ENCODE peak calls at places on chromosomes 4 and X, in five cellular contexts. G is uterus, E is stomach, Q is heart left ventricle, B is spleen. A is an unnamed sample.

GRCh38 chr4:69749771-69750170 is 10.6 kb downstream of the SULT1B1 start:
- DNase-seq in G (no peak), E (no peak), Q (no peak), B (no peak), A (peak)

GRCh38 chr4:151362404-151363164 is 37.2 kb upstream of the SH3D19 start:
- DNase-seq in G (peak), E (peak), Q (peak), B (peak), A (peak)

GRCh38 chr4:3247399-3248177 is 1.4 kb upstream of the MSANTD1 start:
- DNase-seq in G (no peak), E (no peak), Q (no peak), B (no peak), A (no peak)

GRCh38 chrX:17377795-17378194 is 2.8 kb downstream of the NHS start:
- DNase-seq in G (no peak), E (no peak), Q (no peak), B (no peak), A (peak)

GRCh38 chr4:112381996-112382692 is 85.0 kb downstream of the ALPK1 start:
- DNase-seq in G (no peak), E (no peak), Q (no peak), B (no peak), A (no peak)

GRCh38 chrX:53256446-53257041 is 24.8 kb downstream of the IQSEC2 start:
- DNase-seq in G (no peak), E (no peak), Q (no peak), B (peak), A (no peak)

GRCh38 chr4:44662623-44663006 is 11.2 kb upstream of the YIPF7 start:
- DNase-seq in G (no peak), E (no peak), Q (no peak), B (no peak), A (no peak)

GRCh38 chrX:50768801-50769200 is 45.2 kb downstream of the SHROOM4 start:
- DNase-seq in G (no peak), E (no peak), Q (no peak), B (no peak), A (no peak)

GRCh38 chrX:23815376-23815775 is 32.4 kb downstream of the SAT1 start:
- DNase-seq in G (no peak), E (no peak), Q (no peak), B (peak), A (no peak)

GRCh38 chr4:186685744-186686143 is 37.9 kb downstream of the FAT1 start:
- DNase-seq in G (no peak), E (no peak), Q (no peak), B (no peak), A (peak)

GRCh38 chr4:120056249-120056648 is 10.4 kb downstream of the MAD2L1 start:
- DNase-seq in G (no peak), E (no peak), Q (no peak), B (no peak), A (peak)

GRCh38 chr4:147194107-147194506 is 248.4 kb upstream of the TTC29 start:
- DNase-seq in G (no peak), E (no peak), Q (peak), B (no peak), A (no peak)

GRCh38 chr4:84482564-84483563 is 16.2 kb downstream of the NKX6-1 start:
- DNase-seq in G (no peak), E (no peak), Q (peak), B (no peak), A (no peak)
- TF ChIP-seq CTCF in G (no peak), E (peak), Q (peak), B (peak), A (peak)

DNA sequence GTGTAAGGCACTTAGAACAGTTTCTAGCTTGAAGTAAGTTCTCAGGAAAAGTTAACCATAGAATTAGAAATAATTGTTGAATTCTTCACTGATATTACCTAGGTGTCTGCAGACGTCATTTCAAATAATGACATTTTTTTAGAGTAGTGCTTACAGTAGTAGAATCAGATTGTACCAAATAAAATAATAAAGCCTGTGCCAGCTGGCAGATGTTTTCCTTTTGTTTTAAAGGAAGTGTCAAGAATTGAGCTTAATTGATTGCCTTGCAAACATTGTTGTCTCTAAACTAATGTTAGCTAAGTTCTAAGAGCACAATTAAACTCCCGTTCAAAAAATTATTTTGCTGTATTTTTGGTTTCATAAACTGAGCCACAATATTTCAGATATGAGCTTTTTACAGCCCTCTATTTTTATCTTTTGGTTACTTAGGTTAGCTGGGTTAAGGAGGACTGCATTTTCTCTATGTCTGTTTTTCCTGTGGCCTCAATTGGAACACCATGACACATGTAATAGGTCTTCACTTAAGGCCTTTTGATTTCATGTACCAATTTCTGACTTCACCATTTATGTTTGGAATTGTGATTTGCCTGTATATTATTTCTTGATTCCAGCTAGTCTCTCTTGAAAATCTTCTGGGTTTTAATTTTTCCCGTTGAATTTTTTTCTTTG is 64.2 kb downstream of the DCUN1D4 start:
- DNase-seq in G (no peak), E (no peak), Q (no peak), B (no peak), A (no peak)
- H3K4me3 ChIP-seq in G (no peak), E (no peak), Q (no peak), B (no peak), A (no peak)

DNA sequence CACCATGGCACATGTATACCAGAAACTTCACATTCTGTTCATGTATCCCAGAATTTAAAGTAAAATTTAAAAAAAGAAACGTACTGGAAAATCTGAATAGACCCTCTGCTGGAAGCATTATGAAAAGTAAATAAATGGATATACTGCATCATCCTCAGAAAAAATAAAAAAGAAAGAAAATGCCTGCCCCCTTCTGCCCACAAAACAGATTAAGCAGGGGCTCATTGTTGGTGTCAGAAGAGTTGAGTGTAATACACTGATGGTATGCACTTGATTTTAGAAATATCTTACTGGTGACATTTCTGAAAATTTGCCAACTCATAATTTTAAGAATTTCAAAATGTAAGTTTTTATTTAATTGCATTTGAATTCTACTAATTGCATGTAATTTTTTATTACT is 77.8 kb downstream of the LRP2BP start:
- DNase-seq in G (no peak), E (no peak), Q (no peak), B (no peak), A (no peak)
- TF ChIP-seq CTCF in G (no peak), E (no peak), Q (no peak), B (no peak), A (no peak)

GRCh38 chrX:100297732-100298131 is 112.3 kb downstream of the PCDH19 start:
- DNase-seq in G (no peak), E (no peak), Q (no peak), B (no peak), A (no peak)
- H3K4me3 ChIP-seq in G (no peak), E (no peak), Q (no peak), B (no peak), A (no peak)

DNA sequence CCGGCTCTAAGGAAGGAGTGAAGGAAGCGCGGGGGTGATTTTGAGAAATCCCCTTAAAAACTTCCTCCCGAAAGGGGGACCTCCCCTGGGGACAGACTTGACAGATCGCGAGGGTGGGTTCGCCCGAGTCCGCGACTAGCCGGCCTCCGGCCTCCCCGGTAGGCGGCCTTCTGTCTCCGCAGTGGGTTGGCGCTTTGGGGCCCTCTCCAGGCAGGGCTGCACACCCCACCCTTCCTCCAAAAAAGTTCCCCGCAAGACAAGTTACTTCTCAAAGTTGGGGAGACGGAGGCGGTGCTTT is 24.8 kb downstream of the HOPX start:
- DNase-seq in G (no peak), E (peak), Q (peak), B (peak), A (no peak)
- TF ChIP-seq CTCF in G (no peak), E (no peak), Q (peak), B (peak), A (peak)

GRCh38 chrX:2831471-2832228 is 2.9 kb downstream of the GYG2 start:
- DNase-seq in G (no peak), E (no peak), Q (no peak), B (no peak), A (no peak)

GRCh38 chrX:2829066-2829430 is 318 bp downstream of the GYG2 start:
- DNase-seq in G (no peak), E (no peak), Q (no peak), B (no peak), A (no peak)

GRCh38 chrX:2829469-2830246 is 928 bp downstream of the GYG2 start:
- DNase-seq in G (no peak), E (no peak), Q (no peak), B (no peak), A (no peak)

GRCh38 chrX:2824886-2825285 is 3.8 kb upstream of the GYG2 start:
- DNase-seq in G (no peak), E (no peak), Q (no peak), B (no peak), A (no peak)

DNA sequence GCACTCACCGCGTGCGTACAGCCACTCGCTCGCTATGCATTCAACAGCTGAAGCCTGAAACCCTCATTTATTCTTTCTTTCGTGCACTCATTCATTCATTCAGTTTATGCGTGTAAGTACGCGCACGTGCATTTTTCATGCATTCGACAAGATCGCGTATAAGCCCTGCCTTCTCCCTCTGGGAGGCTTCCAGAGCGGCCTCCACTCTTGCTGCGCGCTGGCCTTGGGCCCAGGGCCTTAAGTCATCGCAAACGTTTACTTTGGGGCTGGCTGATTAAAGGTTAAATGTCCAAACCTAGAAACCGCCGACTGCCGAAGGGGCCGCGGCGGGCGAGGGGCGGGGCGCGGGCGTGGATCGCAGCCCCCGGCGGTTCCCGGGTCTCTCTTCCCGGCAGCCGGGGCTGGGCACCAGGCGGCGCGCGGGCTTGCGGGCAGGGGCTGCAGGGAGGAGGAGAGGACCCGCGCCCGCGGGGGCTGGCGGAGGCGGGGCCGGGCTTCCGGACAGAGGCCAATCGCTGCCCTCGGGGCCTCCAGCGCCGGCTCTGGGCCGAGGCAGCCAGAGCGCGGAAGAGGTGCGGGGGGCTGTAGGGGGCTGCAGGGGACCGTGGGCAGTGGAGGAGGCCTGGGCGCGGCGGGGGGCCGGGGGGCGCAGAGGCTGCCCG is at the start of gene GYG2:
- DNase-seq in G (no peak), E (peak), Q (no peak), B (no peak), A (peak)
- H3K4me3 ChIP-seq in G (peak), E (peak), Q (peak), B (peak), A (peak)

GRCh38 chr4:56127698-56128097 is 179.0 kb downstream of the CEP135 start:
- DNase-seq in G (no peak), E (no peak), Q (no peak), B (no peak), A (no peak)

GRCh38 chr4:56130609-56131150 is 181.9 kb downstream of the CEP135 start:
- DNase-seq in G (no peak), E (no peak), Q (no peak), B (no peak), A (peak)

GRCh38 chr4:56132835-56133234 is 184.1 kb downstream of the CEP135 start:
- DNase-seq in G (no peak), E (no peak), Q (no peak), B (no peak), A (no peak)

GRCh38 chr4:56128231-56128630 is 179.5 kb downstream of the CEP135 start:
- DNase-seq in G (no peak), E (no peak), Q (no peak), B (no peak), A (peak)

GRCh38 chr4:56129431-56129861 is 180.7 kb downstream of the CEP135 start:
- DNase-seq in G (no peak), E (peak), Q (no peak), B (no peak), A (no peak)
- TF ChIP-seq CTCF in G (no peak), E (no peak), Q (no peak), B (peak), A (peak)